ENCODE peak calls at places on chromosomes 12 and 14, in seven cellular contexts. K, J, H, V, E, M and Y are unnamed samples.

GRCh38 chr12:85076688-85077430 is 40.7 kb downstream of the LRRIQ1 start:
- DNase-seq in K (no peak), J (no peak), H (peak; percentile 93), V (peak; percentile 86), E (peak; percentile 77), M (peak; percentile 94), Y (no peak)

GRCh38 chr12:115088328-115088994 is 404.5 kb upstream of the TBX3 start:
- DNase-seq in K (peak; percentile 76), J (no peak), H (no peak), V (peak; percentile 25), E (no peak), M (no peak), Y (no peak)

GRCh38 chr12:31523306-31523705 is 67.6 kb downstream of the DENND5B start:
- DNase-seq in K (no peak), J (no peak), H (no peak), V (peak; percentile 43), E (no peak), M (no peak), Y (no peak)

GRCh38 chr14:97443412-97443811 is 646.2 kb downstream of the VRK1 start:
- DNase-seq in K (no peak), J (no peak), H (no peak), V (no peak), E (no peak), M (no peak), Y (no peak)

GRCh38 chr12:109923038-109923437 is 23.0 kb downstream of the TCHP start:
- DNase-seq in K (no peak), J (no peak), H (no peak), V (no peak), E (no peak), M (no peak), Y (no peak)

GRCh38 chr12:10365716-10366433 is 24.0 kb downstream of the KLRK1 start:
- DNase-seq in K (no peak), J (no peak), H (peak; percentile 35), V (peak; percentile 34), E (peak; percentile 3), M (peak; percentile 52), Y (no peak)

GRCh38 chr12:30830751-30831150 is 76.0 kb upstream of the CAPRIN2 start:
- DNase-seq in K (no peak), J (no peak), H (no peak), V (no peak), E (no peak), M (no peak), Y (no peak)

GRCh38 chr12:71756054-71756675 is 1.5 kb downstream of the RAB21 start:
- DNase-seq in K (no peak), J (no peak), H (no peak), V (peak; percentile 17), E (no peak), M (peak; percentile 25), Y (no peak)

GRCh38 chr14:94571950-94572349 is 9.3 kb upstream of the SERPINA5 start:
- DNase-seq in K (no peak), J (no peak), H (peak; percentile 28), V (peak; percentile 24), E (no peak), M (peak; percentile 2), Y (no peak)

GRCh38 chr14:76741074-76741473 is 20.2 kb upstream of the VASH1 start:
- DNase-seq in K (no peak), J (no peak), H (no peak), V (no peak), E (no peak), M (no peak), Y (no peak)

GRCh38 chr12:130879212-130879686 is 7.4 kb downstream of the RAN start:
- DNase-seq in K (no peak), J (peak; percentile 71), H (no peak), V (no peak), E (no peak), M (no peak), Y (no peak)

GRCh38 chr12:8594072-8594471 is 18.6 kb downstream of the AICDA start:
- DNase-seq in K (no peak), J (no peak), H (no peak), V (no peak), E (no peak), M (no peak), Y (no peak)

GRCh38 chr12:105083551-105084105 is 630 bp downstream of the ALDH1L2 start:
- DNase-seq in K (peak; percentile 74), J (no peak), H (peak; percentile 70), V (peak; percentile 88), E (peak; percentile 34), M (peak; percentile 60), Y (peak; percentile 22)

GRCh38 chr12:75913502-75914110 is 118.0 kb downstream of the PHLDA1 start:
- DNase-seq in K (peak; percentile 25), J (no peak), H (no peak), V (no peak), E (no peak), M (no peak), Y (no peak)

GRCh38 chr14:56487090-56487667 is 92.4 kb upstream of the TMEM260 start:
- DNase-seq in K (no peak), J (no peak), H (peak; percentile 26), V (peak; percentile 22), E (peak; percentile 42), M (peak; percentile 41), Y (no peak)

GRCh38 chr12:253116-253831 is 9.4 kb downstream of the SLC6A13 start:
- DNase-seq in K (no peak), J (no peak), H (no peak), V (no peak), E (no peak), M (no peak), Y (no peak)

GRCh38 chr14:45664668-45665356 is 411.8 kb upstream of the MIS18BP1 start:
- DNase-seq in K (no peak), J (no peak), H (no peak), V (no peak), E (peak; percentile 16), M (peak; percentile 39), Y (no peak)

GRCh38 chr12:68119724-68120211 is 39.8 kb downstream of the IFNG start:
- DNase-seq in K (no peak), J (peak; percentile 69), H (no peak), V (no peak), E (no peak), M (peak; percentile 59), Y (no peak)

GRCh38 chr14:40656301-40656700 is 950.4 kb upstream of the LRFN5 start:
- DNase-seq in K (no peak), J (no peak), H (no peak), V (no peak), E (no peak), M (no peak), Y (no peak)

GRCh38 chr12:117890137-117890536 is 78.7 kb downstream of the KSR2 start:
- DNase-seq in K (no peak), J (no peak), H (no peak), V (no peak), E (no peak), M (no peak), Y (no peak)

GRCh38 chr12:15789215-15790171 is at the start of gene EPS8:
- DNase-seq in K (peak; percentile 93), J (peak; percentile 44), H (peak; percentile 94), V (peak; percentile 93), E (peak; percentile 95), M (peak; percentile 90), Y (peak; percentile 98)
- TF ChIP-seq CTCF in K (no peak), J (no peak), H (no peak), V (no peak), E (no peak), M (peak; percentile 9), Y (no peak)

GRCh38 chr14:35829449-35829848 is 3.3 kb downstream of the BRMS1L start:
- DNase-seq in K (no peak), J (no peak), H (peak; percentile 31), V (peak; percentile 20), E (no peak), M (no peak), Y (no peak)

GRCh38 chr14:35827678-35828472 is 1.7 kb downstream of the BRMS1L start:
- DNase-seq in K (no peak), J (no peak), H (no peak), V (no peak), E (peak; percentile 32), M (no peak), Y (no peak)

GRCh38 chr14:35826952-35827416 is 846 bp downstream of the BRMS1L start:
- DNase-seq in K (no peak), J (no peak), H (no peak), V (no peak), E (no peak), M (no peak), Y (no peak)

GRCh38 chr14:35825968-35826217 is 245 bp upstream of the BRMS1L start:
- DNase-seq in K (no peak), J (no peak), H (no peak), V (no peak), E (no peak), M (no peak), Y (no peak)

GRCh38 chr14:35826218-35826951 is at the start of gene BRMS1L:
- DNase-seq in K (peak; percentile 99), J (peak; percentile 97), H (peak; percentile 99), V (peak; percentile 99), E (peak; percentile 99), M (peak; percentile 99), Y (peak; percentile 99)
- TF ChIP-seq CTCF in K (no peak), J (no peak), H (no peak), V (no peak), E (peak; percentile 15), M (no peak), Y (no peak)

GRCh38 chr12:98422809-98423208 is 92.6 kb upstream of the TMPO start:
- DNase-seq in K (peak; percentile 37), J (no peak), H (no peak), V (no peak), E (peak; percentile 55), M (peak; percentile 35), Y (peak; percentile 22)
- TF ChIP-seq CTCF in K (no peak), J (peak; percentile 2), H (peak; percentile 29), V (peak; percentile 35), E (peak; percentile 50), M (peak; percentile 31), Y (peak; percentile 24)

DNA sequence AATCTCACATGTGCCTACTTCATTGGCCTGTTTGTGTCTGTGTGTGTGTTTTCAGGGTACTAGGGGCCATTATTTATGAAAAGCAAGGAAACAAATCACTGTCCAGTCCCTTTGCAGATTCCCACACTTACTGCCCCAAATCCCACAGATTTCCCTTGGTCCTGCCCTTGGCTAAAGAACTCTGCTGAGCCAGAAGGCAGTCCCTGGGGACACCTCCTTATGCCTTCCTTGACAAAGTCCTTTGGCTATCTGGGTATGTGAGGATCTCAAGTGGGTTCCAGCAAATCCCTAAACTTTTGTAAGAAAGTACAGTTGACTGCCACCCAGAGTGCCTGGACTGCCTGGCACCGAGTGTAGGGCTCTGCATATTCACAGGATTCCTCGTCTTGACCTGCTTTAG is 388.0 kb downstream of the BCAT1 start:
- DNase-seq in K (no peak), J (no peak), H (peak; percentile 16), V (no peak), E (peak; percentile 14), M (no peak), Y (peak; percentile 18)
- TF ChIP-seq CTCF in K (no peak), J (no peak), H (no peak), V (no peak), E (no peak), M (no peak), Y (no peak)

GRCh38 chr12:58833844-58834243 is 86.5 kb downstream of the LRIG3 start:
- DNase-seq in K (no peak), J (no peak), H (no peak), V (no peak), E (no peak), M (peak; percentile 9), Y (no peak)
- TF ChIP-seq CTCF in K (no peak), J (no peak), H (no peak), V (peak; percentile 18), E (no peak), M (peak; percentile 26), Y (no peak)